ENCODE peak calls at places on chromosomes 1 and 21, in eight cellular contexts. One of them, this sample, is unnamed.

GRCh38 chr1:25198731-25199231 is 33.5 kb downstream of the SYF2 start:
- DNase-seq in HS-5: no peak
- DNase-seq in NCI-H1417 treated with DMSO at 0.1 percent for 48 hours: no peak
- DNase-seq in left ventricle myocardium inferior: peak; percentile 20
- DNase-seq in HTR-8/SVneo: no peak
- DNase-seq in LHCN-M2: peak; percentile 58
- DNase-seq in NCI-H1092: peak; percentile 80
- DNase-seq in RWPE1: no peak
- DNase-seq in this sample: peak; percentile 44

GRCh38 chr21:45045481-45045880 is 28.9 kb upstream of the ADARB1 start:
- DNase-seq in HS-5: no peak
- DNase-seq in NCI-H1417 treated with DMSO at 0.1 percent for 48 hours: no peak
- DNase-seq in left ventricle myocardium inferior: no peak
- DNase-seq in HTR-8/SVneo: no peak
- DNase-seq in LHCN-M2: no peak
- DNase-seq in NCI-H1092: no peak
- DNase-seq in RWPE1: no peak
- DNase-seq in this sample: no peak

GRCh38 chr1:67560580-67561285 is 124.3 kb upstream of the GADD45A start:
- DNase-seq in HS-5: no peak
- DNase-seq in NCI-H1417 treated with DMSO at 0.1 percent for 48 hours: no peak
- DNase-seq in left ventricle myocardium inferior: no peak
- DNase-seq in HTR-8/SVneo: no peak
- DNase-seq in LHCN-M2: peak; percentile 69
- DNase-seq in NCI-H1092: no peak
- DNase-seq in RWPE1: no peak
- DNase-seq in this sample: no peak

GRCh38 chr1:228064296-228064695 is 18.2 kb upstream of the ARF1 start:
- DNase-seq in HS-5: no peak
- DNase-seq in NCI-H1417 treated with DMSO at 0.1 percent for 48 hours: no peak
- DNase-seq in left ventricle myocardium inferior: no peak
- DNase-seq in HTR-8/SVneo: no peak
- DNase-seq in LHCN-M2: no peak
- DNase-seq in NCI-H1092: no peak
- DNase-seq in RWPE1: no peak
- DNase-seq in this sample: no peak

GRCh38 chr1:201088901-201089525 is 23.2 kb downstream of the CACNA1S start:
- DNase-seq in HS-5: no peak
- DNase-seq in NCI-H1417 treated with DMSO at 0.1 percent for 48 hours: no peak
- DNase-seq in left ventricle myocardium inferior: no peak
- DNase-seq in HTR-8/SVneo: no peak
- DNase-seq in LHCN-M2: no peak
- DNase-seq in NCI-H1092: no peak
- DNase-seq in RWPE1: peak; percentile 56
- DNase-seq in this sample: no peak

GRCh38 chr1:234083460-234083859 is 179.0 kb downstream of the SLC35F3 start:
- DNase-seq in HS-5: no peak
- DNase-seq in NCI-H1417 treated with DMSO at 0.1 percent for 48 hours: no peak
- DNase-seq in left ventricle myocardium inferior: no peak
- DNase-seq in HTR-8/SVneo: no peak
- DNase-seq in LHCN-M2: no peak
- DNase-seq in NCI-H1092: no peak
- DNase-seq in RWPE1: no peak
- DNase-seq in this sample: no peak

GRCh38 chr1:59521456-59521855 is 224.6 kb downstream of the FGGY start:
- DNase-seq in HS-5: no peak
- DNase-seq in NCI-H1417 treated with DMSO at 0.1 percent for 48 hours: no peak
- DNase-seq in left ventricle myocardium inferior: no peak
- DNase-seq in HTR-8/SVneo: no peak
- DNase-seq in LHCN-M2: peak; percentile 50
- DNase-seq in NCI-H1092: no peak
- DNase-seq in RWPE1: no peak
- DNase-seq in this sample: no peak

GRCh38 chr1:231678021-231678432 is 51.4 kb downstream of the DISC1 start:
- DNase-seq in HS-5: no peak
- DNase-seq in NCI-H1417 treated with DMSO at 0.1 percent for 48 hours: no peak
- DNase-seq in left ventricle myocardium inferior: no peak
- DNase-seq in HTR-8/SVneo: peak; percentile 67
- DNase-seq in LHCN-M2: peak; percentile 35
- DNase-seq in NCI-H1092: no peak
- DNase-seq in RWPE1: no peak
- DNase-seq in this sample: no peak

GRCh38 chr1:236455242-236455641 is 61.2 kb downstream of the EDARADD start:
- DNase-seq in HS-5: no peak
- DNase-seq in NCI-H1417 treated with DMSO at 0.1 percent for 48 hours: no peak
- DNase-seq in left ventricle myocardium inferior: no peak
- DNase-seq in HTR-8/SVneo: no peak
- DNase-seq in LHCN-M2: no peak
- DNase-seq in NCI-H1092: no peak
- DNase-seq in RWPE1: peak; percentile 32
- DNase-seq in this sample: no peak

GRCh38 chr1:60088620-60089155 is 15.1 kb upstream of the C1orf87 start:
- DNase-seq in HS-5: no peak
- DNase-seq in NCI-H1417 treated with DMSO at 0.1 percent for 48 hours: no peak
- DNase-seq in left ventricle myocardium inferior: no peak
- DNase-seq in HTR-8/SVneo: no peak
- DNase-seq in LHCN-M2: no peak
- DNase-seq in NCI-H1092: no peak
- DNase-seq in RWPE1: no peak
- DNase-seq in this sample: no peak

GRCh38 chr1:244273845-244274619 is 177.7 kb downstream of the ADSS2 start:
- DNase-seq in HS-5: peak; percentile 96
- DNase-seq in NCI-H1417 treated with DMSO at 0.1 percent for 48 hours: no peak
- DNase-seq in left ventricle myocardium inferior: peak; percentile 24
- DNase-seq in HTR-8/SVneo: peak; percentile 91
- DNase-seq in LHCN-M2: peak; percentile 99
- DNase-seq in NCI-H1092: no peak
- DNase-seq in RWPE1: peak; percentile 89
- DNase-seq in this sample: peak; percentile 25

GRCh38 chr1:20187103-20187812 is 940 bp upstream of the PLA2G2C start:
- DNase-seq in HS-5: no peak
- DNase-seq in NCI-H1417 treated with DMSO at 0.1 percent for 48 hours: no peak
- DNase-seq in left ventricle myocardium inferior: no peak
- DNase-seq in HTR-8/SVneo: no peak
- DNase-seq in LHCN-M2: no peak
- DNase-seq in NCI-H1092: no peak
- DNase-seq in RWPE1: no peak
- DNase-seq in this sample: no peak

GRCh38 chr1:99397029-99397428 is 132.7 kb downstream of the PLPPR4 start:
- DNase-seq in HS-5: no peak
- DNase-seq in NCI-H1417 treated with DMSO at 0.1 percent for 48 hours: no peak
- DNase-seq in left ventricle myocardium inferior: no peak
- DNase-seq in HTR-8/SVneo: no peak
- DNase-seq in LHCN-M2: no peak
- DNase-seq in NCI-H1092: no peak
- DNase-seq in RWPE1: no peak
- DNase-seq in this sample: no peak

GRCh38 chr21:41559658-41560599 is 52.0 kb upstream of the TMPRSS2 start:
- DNase-seq in HS-5: peak; percentile 90
- DNase-seq in NCI-H1417 treated with DMSO at 0.1 percent for 48 hours: no peak
- DNase-seq in left ventricle myocardium inferior: no peak
- DNase-seq in HTR-8/SVneo: no peak
- DNase-seq in LHCN-M2: no peak
- DNase-seq in NCI-H1092: no peak
- DNase-seq in RWPE1: no peak
- DNase-seq in this sample: no peak

GRCh38 chr21:16117331-16117730 is 387.5 kb downstream of the USP25 start:
- DNase-seq in HS-5: no peak
- DNase-seq in NCI-H1417 treated with DMSO at 0.1 percent for 48 hours: no peak
- DNase-seq in left ventricle myocardium inferior: no peak
- DNase-seq in HTR-8/SVneo: no peak
- DNase-seq in LHCN-M2: no peak
- DNase-seq in NCI-H1092: no peak
- DNase-seq in RWPE1: no peak
- DNase-seq in this sample: no peak

GRCh38 chr1:218394989-218395388 is 49.9 kb downstream of the TGFB2 start:
- DNase-seq in HS-5: no peak
- DNase-seq in NCI-H1417 treated with DMSO at 0.1 percent for 48 hours: no peak
- DNase-seq in left ventricle myocardium inferior: no peak
- DNase-seq in HTR-8/SVneo: no peak
- DNase-seq in LHCN-M2: no peak
- DNase-seq in NCI-H1092: no peak
- DNase-seq in RWPE1: no peak
- DNase-seq in this sample: no peak

GRCh38 chr1:105838071-105838470 is 1218.4 kb upstream of the PRMT6 start:
- DNase-seq in HS-5: no peak
- DNase-seq in NCI-H1417 treated with DMSO at 0.1 percent for 48 hours: no peak
- DNase-seq in left ventricle myocardium inferior: no peak
- DNase-seq in HTR-8/SVneo: no peak
- DNase-seq in LHCN-M2: no peak
- DNase-seq in NCI-H1092: no peak
- DNase-seq in RWPE1: no peak
- DNase-seq in this sample: no peak

This sample was measured in heart right ventricle.